ENCODE peak calls at places on chromosome 22, in six cellular contexts. F, V, A, Z, Y and K are unnamed samples.

GRCh38 chr22:25077964-25078363 is 121.7 kb upstream of the CRYBB3 start:
- DNase-seq in A (no peak), F (no peak), V (no peak), Z (no peak), Y (no peak), K (no peak)

GRCh38 chr22:36561291-36561811 is 32.4 kb upstream of the EIF3D start:
- DNase-seq in Z (no peak), A (no peak), Y (no peak), F (no peak), V (no peak), K (no peak)

GRCh38 chr22:29723766-29724165 is 4.0 kb downstream of the CABP7 start:
- DNase-seq in F (no peak), Y (no peak), V (no peak), Z (no peak), A (no peak), K (no peak)

GRCh38 chr22:28977481-28977971 is 84.1 kb downstream of the C22orf31 start:
- DNase-seq in V (no peak), Z (no peak), F (peak), Y (peak), A (no peak), K (no peak)

GRCh38 chr22:46846154-46846831 is 83.8 kb downstream of the TBC1D22A start:
- DNase-seq in V (no peak), Y (no peak), Z (no peak), F (no peak), A (no peak), K (peak)

GRCh38 chr22:47059701-47060161 is 297.3 kb downstream of the TBC1D22A start:
- DNase-seq in A (no peak), Z (peak), F (no peak), Y (no peak), V (no peak), K (no peak)

GRCh38 chr22:29078036-29078868 is 5.4 kb downstream of the KREMEN1 start:
- DNase-seq in Y (no peak), F (no peak), A (no peak), Z (no peak), V (no peak), K (no peak)

GRCh38 chr22:33302049-33302545 is 243.9 kb upstream of the SYN3 start:
- DNase-seq in V (peak), A (peak), Y (peak), F (peak), Z (peak), K (peak)

GRCh38 chr22:42151924-42152635 is 21.5 kb upstream of the CYP2D6 start:
- DNase-seq in F (no peak), Z (no peak), A (no peak), Y (no peak), V (no peak), K (no peak)

GRCh38 chr22:36829370-36830002 is 12.7 kb upstream of the PVALB start:
- DNase-seq in Z (no peak), A (no peak), F (no peak), V (no peak), Y (no peak), K (no peak)

GRCh38 chr22:19578180-19579004 is 54.2 kb upstream of the CLDN5 start:
- DNase-seq in Z (no peak), Y (no peak), F (no peak), A (no peak), V (no peak), K (no peak)

GRCh38 chr22:19579113-19579811 is 55.1 kb upstream of the CLDN5 start:
- DNase-seq in V (no peak), Z (peak), F (no peak), Y (no peak), A (no peak), K (no peak)

GRCh38 chr22:19580291-19580890 is 56.2 kb upstream of the CLDN5 start:
- DNase-seq in A (no peak), V (no peak), F (no peak), Y (no peak), Z (no peak), K (no peak)

GRCh38 chr22:19582033-19582693 is 58.0 kb upstream of the CLDN5 start:
- DNase-seq in F (no peak), Y (no peak), A (no peak), V (no peak), Z (no peak), K (no peak)

DNA sequence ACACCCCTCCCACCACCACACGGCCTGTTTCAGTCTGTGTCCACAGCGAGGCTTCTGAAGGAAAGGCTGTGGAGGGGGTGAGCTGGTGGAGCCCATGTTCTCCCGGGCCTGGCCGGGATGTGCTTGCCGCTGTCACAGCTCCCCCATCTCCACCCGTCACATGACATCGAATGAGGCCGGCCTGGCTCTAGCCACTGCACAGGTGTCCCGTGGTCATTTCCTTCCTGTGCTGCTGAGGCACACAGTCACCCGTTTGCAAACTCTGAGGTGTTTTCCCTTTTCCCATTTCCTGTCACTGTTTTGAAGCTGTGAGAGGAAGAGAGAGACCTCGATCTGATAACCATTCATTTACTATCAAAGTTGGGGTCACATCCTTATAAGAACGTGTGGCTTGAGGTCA is 55.7 kb upstream of the CLDN5 start:
- DNase-seq in Y (no peak), A (no peak), V (no peak), Z (peak), F (peak), K (no peak)
- TF ChIP-seq CTCF in Y (no peak), A (no peak), V (no peak), Z (no peak), F (no peak), K (no peak)

GRCh38 chr22:39146256-39147101 is 6.0 kb downstream of the CBX7 start:
- DNase-seq in A (no peak), F (no peak), Z (no peak), V (no peak), Y (no peak), K (no peak)
- H3K4me3 ChIP-seq in A (peak), F (peak), Z (peak), V (no peak), Y (peak), K (no peak)

GRCh38 chr22:43481528-43482309 is 69.9 kb downstream of the MPPED1 start:
- DNase-seq in Z (peak), F (no peak), V (no peak), Y (peak), A (no peak), K (no peak)
- TF ChIP-seq CTCF in Z (peak), F (no peak), V (no peak), Y (peak), A (peak), K (peak)

DNA sequence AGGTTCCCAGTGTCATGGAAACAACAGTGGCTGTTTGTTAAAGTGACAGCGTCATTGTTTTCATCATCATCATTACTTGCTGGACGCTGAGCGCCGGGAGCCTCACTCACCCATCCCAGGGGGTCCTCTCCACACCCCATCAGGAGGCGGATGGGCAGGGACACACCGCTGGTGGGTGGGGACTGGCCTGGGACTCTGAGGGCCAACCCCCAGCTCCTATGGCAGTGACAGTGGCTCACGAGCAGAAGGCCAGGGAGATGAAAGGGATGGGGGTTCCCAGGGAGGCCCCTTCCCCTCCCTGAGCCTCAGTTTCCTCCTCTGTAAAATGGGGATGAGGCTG is 76.6 kb upstream of the PRR5 start:
- DNase-seq in V (no peak), A (no peak), Z (no peak), Y (no peak), F (no peak), K (no peak)
- H3K4me3 ChIP-seq in V (no peak), A (no peak), Z (no peak), Y (no peak), F (no peak), K (no peak)